ENCODE peak calls at places on chromosomes 11 and 22, in seven cellular contexts. U is mammary epithelial cell; Y is CD4-positive, alpha-beta memory T cell; C is astrocyte; E is neuronal stem cell; L is left ventricle myocardium inferior; I is A549. P is an unnamed sample. For H3K4me1, the result is how much of the 10 kb centered on the place peaks cover.

GRCh38 chr11:47980093-47980906 is at the start of gene PTPRJ:
- DNase-seq in U (peak), Y (peak), C (peak), E (peak), L (peak), I (peak), P (peak)

GRCh38 chr11:74306440-74307175 is 4.8 kb downstream of the P4HA3 start:
- DNase-seq in U (no peak), Y (no peak), C (no peak), E (no peak), L (no peak), I (no peak), P (no peak)

GRCh38 chr11:114193730-114194674 is 102.2 kb upstream of the NNMT start:
- DNase-seq in U (no peak), Y (no peak), C (no peak), E (no peak), L (no peak), I (no peak), P (no peak)

GRCh38 chr11:107562647-107563208 is 2.8 kb downstream of the ALKBH8 start:
- DNase-seq in U (peak), Y (no peak), C (peak), E (no peak), L (no peak), I (peak), P (no peak)

GRCh38 chr11:120129570-120129969 is 8.3 kb downstream of the TRIM29 start:
- DNase-seq in U (no peak), Y (no peak), C (no peak), E (no peak), L (peak), I (no peak), P (no peak)

GRCh38 chr11:77117485-77117884 is 10.6 kb upstream of the MYO7A start:
- DNase-seq in U (no peak), Y (no peak), C (no peak), E (no peak), L (no peak), I (no peak), P (no peak)

GRCh38 chr11:61816736-61817455 is at the start of gene FADS1:
- DNase-seq in U (peak), Y (peak), C (peak), E (peak), L (peak), I (peak), P (peak)

GRCh38 chr11:108221981-108222685 is at the start of gene NPAT:
- DNase-seq in U (no peak), Y (no peak), C (no peak), E (no peak), L (no peak), I (no peak), P (no peak)

GRCh38 chr11:12278766-12279671 is 98.4 kb upstream of the PARVA start:
- DNase-seq in U (no peak), Y (no peak), C (no peak), E (no peak), L (no peak), I (no peak), P (peak)

GRCh38 chr22:19793161-19793560 is 32.6 kb downstream of the TBX1 start:
- DNase-seq in U (no peak), Y (no peak), C (no peak), E (no peak), L (no peak), I (no peak), P (no peak)

GRCh38 chr11:19511413-19512183 is 201.0 kb upstream of the NAV2 start:
- DNase-seq in U (no peak), Y (no peak), C (peak), E (no peak), L (peak), I (no peak), P (no peak)

GRCh38 chr22:34851918-34852662 is 213.9 kb upstream of the ISX start:
- DNase-seq in U (no peak), Y (no peak), C (no peak), E (no peak), L (no peak), I (no peak), P (no peak)

GRCh38 chr11:35326266-35326879 is 93.0 kb downstream of the SLC1A2 start:
- DNase-seq in U (peak), Y (no peak), C (no peak), E (no peak), L (no peak), I (no peak), P (no peak)

GRCh38 chr22:26364066-26365015 is 64.7 kb upstream of the ASPHD2 start:
- DNase-seq in U (peak), Y (peak), C (peak), E (peak), L (peak), I (peak), P (peak)

GRCh38 chr11:38672445-38672844 is 2074.4 kb upstream of the RAG2 start:
- DNase-seq in U (peak), Y (no peak), C (no peak), E (no peak), L (no peak), I (no peak), P (no peak)

GRCh38 chr11:14320020-14320419 is 39.0 kb downstream of the RRAS2 start:
- DNase-seq in U (no peak), Y (peak), C (peak), E (no peak), L (no peak), I (no peak), P (peak)

GRCh38 chr11:124897681-124898680 is at the start of gene ROBO4:
- DNase-seq in U (peak), Y (no peak), C (peak), E (no peak), L (peak), I (no peak), P (no peak)

GRCh38 chr22:17672417-17672991 is 33.9 kb downstream of the BCL2L13 start:
- DNase-seq in U (no peak), Y (no peak), C (peak), E (no peak), L (no peak), I (no peak), P (no peak)

GRCh38 chr22:17919276-17920144 is 104.9 kb downstream of the MICAL3 start:
- DNase-seq in U (no peak), Y (no peak), C (no peak), E (no peak), L (peak), I (no peak), P (no peak)

GRCh38 chr22:31086703-31087330 is 5.7 kb downstream of the SMTN start:
- DNase-seq in U (peak), Y (no peak), C (no peak), E (no peak), L (no peak), I (no peak), P (no peak)

GRCh38 chr22:41966607-41967240 is 2.5 kb upstream of the SEPTIN3 start:
- DNase-seq in U (peak), Y (peak), C (peak), E (no peak), L (no peak), I (peak), P (peak)

GRCh38 chr11:46252373-46252914 is 25.0 kb upstream of the CREB3L1 start:
- DNase-seq in U (no peak), Y (no peak), C (no peak), E (no peak), L (no peak), I (no peak), P (peak)

GRCh38 chr22:45834795-45835194 is 142.2 kb downstream of the WNT7B start:
- DNase-seq in U (no peak), Y (no peak), C (no peak), E (no peak), L (no peak), I (no peak), P (no peak)

GRCh38 chr11:33013706-33014105 is 2.0 kb upstream of the DEPDC7 start:
- DNase-seq in U (no peak), Y (no peak), C (no peak), E (no peak), L (no peak), I (no peak), P (peak)

GRCh38 chr11:130454495-130455262 is 6.2 kb downstream of the ADAMTS15 start:
- DNase-seq in U (no peak), Y (no peak), C (peak), E (no peak), L (no peak), I (no peak), P (no peak)

GRCh38 chr11:19694796-19695345 is 17.8 kb upstream of the NAV2 start:
- DNase-seq in U (no peak), Y (no peak), C (no peak), E (no peak), L (no peak), I (no peak), P (no peak)

GRCh38 chr11:108218455-108218854 is 4.0 kb downstream of the NPAT start:
- DNase-seq in U (peak), Y (no peak), C (no peak), E (no peak), L (no peak), I (no peak), P (no peak)

GRCh38 chr11:32213223-32213622 is 122.3 kb downstream of the RCN1 start:
- DNase-seq in U (peak), Y (no peak), C (peak), E (no peak), L (no peak), I (peak), P (no peak)

GRCh38 chr22:39220897-39221850 is 23.6 kb downstream of the PDGFB start:
- DNase-seq in U (peak), Y (no peak), C (no peak), E (no peak), L (no peak), I (no peak), P (no peak)

GRCh38 chr22:20750461-20751184 is 23.3 kb upstream of the SERPIND1 start:
- DNase-seq in U (peak), Y (peak), C (peak), E (no peak), L (peak), I (peak), P (peak)

GRCh38 chr11:20277014-20277413 is 86.5 kb upstream of the HTATIP2 start:
- DNase-seq in U (no peak), Y (no peak), C (no peak), E (no peak), L (no peak), I (no peak), P (no peak)

GRCh38 chr11:111582163-111582562 is 20.1 kb upstream of the SIK2 start:
- DNase-seq in U (no peak), Y (no peak), C (no peak), E (no peak), L (no peak), I (no peak), P (no peak)

DNA sequence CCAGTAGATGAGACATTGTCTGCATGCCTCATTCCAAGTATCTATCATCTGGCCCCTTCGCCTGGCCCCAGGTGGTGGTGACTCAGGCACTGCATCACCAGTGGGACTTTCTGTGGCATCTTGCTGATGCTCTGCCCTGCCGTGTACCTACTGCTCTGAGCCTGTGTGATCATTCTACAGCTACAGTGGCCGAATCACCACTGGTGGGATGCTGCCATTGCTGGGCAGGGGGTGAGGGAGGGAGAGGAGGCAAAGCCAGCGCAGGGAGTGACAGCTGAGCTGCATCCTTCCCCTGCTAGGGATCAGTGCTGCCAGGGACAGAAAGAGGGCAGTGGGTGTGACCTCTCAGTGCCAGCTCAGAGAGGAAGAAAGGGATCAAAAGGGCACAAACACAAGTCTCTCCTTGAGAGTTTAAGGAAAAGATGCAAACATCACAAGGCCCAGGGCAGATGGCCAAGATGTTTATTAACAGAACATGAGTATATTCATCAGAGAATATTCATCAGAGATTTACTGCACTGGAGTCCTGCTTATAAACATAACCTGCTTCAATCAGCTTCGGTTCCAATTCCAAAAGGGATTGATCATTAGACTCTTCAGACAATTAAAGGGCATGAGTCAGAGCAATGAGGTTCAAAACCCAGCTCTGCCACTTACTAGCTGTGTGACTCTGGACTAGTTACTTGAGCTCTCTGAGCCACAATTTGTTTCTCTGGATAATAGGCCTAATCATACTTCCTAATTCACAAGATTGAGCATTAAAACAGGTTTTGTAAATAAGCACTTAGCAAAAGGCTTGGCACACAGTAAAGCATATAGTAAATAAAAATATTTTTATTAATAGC is 109.8 kb downstream of the NAT10 start:
- DNase-seq in U (peak), Y (no peak), C (peak), E (no peak), L (no peak), I (peak), P (peak)
- H3K4me1 ChIP-seq in U (under half), Y (under half), C (under half), E (under half), L (under half), I (half or more), P (under half)

DNA sequence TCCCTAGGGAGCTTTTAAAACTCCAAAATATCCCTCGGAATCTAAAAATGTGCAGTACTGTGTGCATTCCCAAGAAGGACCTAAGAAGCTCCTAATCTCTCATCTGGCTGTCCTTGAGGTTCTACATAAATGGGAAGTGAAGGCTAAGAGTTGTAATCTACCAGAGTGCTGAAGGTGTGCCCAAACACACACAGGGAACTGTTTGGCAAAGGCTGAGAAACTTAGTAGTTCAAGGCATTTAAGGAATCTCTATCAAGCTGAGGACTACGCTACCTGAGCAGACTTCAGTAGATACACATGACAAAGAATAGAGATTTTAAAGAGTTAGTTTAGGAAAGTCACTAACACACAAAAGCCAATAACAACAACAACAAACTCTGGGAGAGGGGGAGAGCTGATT is 71.1 kb downstream of the TTC28 start:
- DNase-seq in U (no peak), Y (no peak), C (no peak), E (no peak), L (no peak), I (no peak), P (no peak)
- H3K27ac ChIP-seq in U (no peak), Y (no peak), C (no peak), E (no peak), L (no peak), I (no peak), P (no peak)

DNA sequence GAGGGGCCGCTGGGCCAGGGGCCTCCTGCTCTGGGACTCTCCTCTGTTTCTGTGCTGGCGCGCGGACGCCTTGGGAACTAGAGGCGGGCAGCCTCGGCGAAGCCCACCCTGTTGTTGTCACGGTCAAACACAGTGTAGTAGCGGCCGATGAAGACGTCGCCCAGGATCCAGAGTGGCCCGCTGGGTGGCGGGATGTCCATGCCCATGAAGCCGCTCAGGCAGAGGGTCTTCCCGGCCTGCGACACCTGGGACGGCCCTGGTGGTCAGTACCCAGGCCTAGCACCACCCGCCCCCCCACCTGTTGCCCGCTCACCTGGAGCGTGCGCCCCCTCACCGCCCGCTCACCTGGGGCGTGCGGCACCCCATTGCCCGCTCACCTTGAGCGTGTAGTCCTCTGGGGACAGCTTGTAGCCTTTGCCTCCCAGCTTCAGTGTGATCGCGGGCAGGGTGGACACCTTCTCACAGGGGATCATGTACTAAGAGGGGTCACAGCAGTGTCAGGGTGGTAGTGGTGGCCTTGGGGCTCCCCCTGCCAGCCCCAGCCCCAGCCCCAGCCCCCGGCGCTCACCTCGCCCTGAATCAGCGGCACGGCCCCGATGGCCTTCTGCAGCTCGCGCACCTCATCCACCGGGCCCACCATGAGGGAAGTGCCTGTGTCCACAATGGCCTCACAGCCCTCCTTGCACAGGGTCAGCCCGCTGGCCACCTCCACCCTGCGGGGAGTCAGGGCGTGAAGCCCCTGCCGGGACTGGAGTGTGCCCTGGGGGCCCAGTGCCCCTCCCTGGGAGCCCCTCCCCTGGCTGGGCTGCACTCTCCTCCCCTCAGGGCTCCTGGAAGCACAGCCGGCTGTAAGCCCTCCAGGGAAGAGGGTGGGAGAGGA is 3.3 kb upstream of the IFITM10 start:
- DNase-seq in U (no peak), Y (no peak), C (no peak), E (no peak), L (no peak), I (no peak), P (no peak)
- H3K4me1 ChIP-seq in U (under half), Y (under half), C (under half), E (under half), L (half or more), I (under half), P (under half)

DNA sequence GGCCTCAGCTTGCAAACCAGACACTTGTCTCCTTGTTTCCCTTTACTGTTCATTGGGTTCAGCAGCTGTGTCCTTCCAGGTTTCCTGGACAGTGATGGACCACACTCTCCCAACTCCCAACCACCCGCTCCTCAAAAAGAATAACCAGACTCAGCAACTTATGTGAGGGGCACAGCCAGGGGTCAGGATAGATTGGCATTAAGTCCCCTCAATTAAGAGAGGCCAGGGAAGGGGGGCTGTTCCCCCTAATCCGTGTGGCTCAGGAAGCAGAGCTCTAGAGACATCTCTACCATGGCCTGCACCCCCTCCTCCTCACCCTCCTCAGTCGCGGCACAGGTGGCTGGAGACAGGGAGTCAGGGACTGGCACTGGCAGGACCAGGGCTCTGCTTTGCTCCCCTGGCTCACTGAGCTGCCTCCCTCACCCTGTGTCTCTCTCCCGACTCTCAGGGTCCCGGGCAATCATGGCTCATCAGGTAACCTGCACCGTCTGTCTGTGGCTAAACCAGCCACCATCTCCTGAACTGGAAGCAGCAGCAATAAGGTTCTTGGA is 111.7 kb downstream of the ZNF280B start:
- DNase-seq in U (no peak), Y (no peak), C (no peak), E (no peak), L (no peak), I (no peak), P (no peak)
- H3K27ac ChIP-seq in U (no peak), Y (no peak), C (no peak), E (no peak), L (peak), I (peak), P (no peak)

DNA sequence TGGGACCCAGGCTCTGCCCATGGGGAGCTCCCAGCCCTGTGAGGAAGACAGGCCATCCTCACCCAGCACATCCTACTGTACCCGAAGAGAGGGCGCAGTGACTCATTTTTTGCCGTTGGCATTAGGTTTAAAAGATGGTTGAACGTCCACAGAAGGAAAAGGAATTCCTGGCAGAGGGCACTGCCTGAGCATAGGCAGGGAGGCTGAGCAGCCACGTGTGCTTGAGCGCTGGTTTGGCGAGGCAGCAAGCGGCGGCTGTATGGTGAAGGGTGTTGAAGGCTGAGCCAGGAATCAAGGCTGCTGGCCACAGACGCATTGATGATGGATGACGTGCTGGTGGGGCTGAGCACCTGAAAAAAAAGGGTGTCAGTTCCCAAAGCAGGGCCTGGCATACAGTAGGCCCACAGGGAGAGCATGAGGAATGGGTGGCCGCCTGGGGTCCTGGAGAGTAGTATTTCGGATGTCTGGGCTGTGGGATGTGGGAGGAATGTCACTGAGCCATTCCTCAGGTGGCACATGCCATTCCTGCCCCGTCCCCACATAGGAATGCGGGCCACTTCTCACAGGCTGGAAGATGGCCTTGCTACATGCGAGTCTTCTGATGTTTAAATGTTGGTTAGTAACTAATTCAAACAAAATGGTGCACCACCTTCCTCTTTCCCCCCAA is 112.5 kb downstream of the KIAA1671 start:
- DNase-seq in U (peak), Y (no peak), C (no peak), E (no peak), L (no peak), I (no peak), P (no peak)
- H3K4me1 ChIP-seq in U (under half), Y (half or more), C (under half), E (under half), L (under half), I (under half), P (under half)

GRCh38 chr11:2799881-2800654 is 85.5 kb downstream of the CDKN1C start:
- DNase-seq in U (no peak), Y (no peak), C (no peak), E (no peak), L (peak), I (no peak), P (no peak)

GRCh38 chr11:2800655-2801531 is 84.7 kb downstream of the CDKN1C start:
- DNase-seq in U (no peak), Y (no peak), C (no peak), E (no peak), L (peak), I (no peak), P (no peak)

GRCh38 chr11:2803186-2804057 is 82.2 kb downstream of the CDKN1C start:
- DNase-seq in U (peak), Y (no peak), C (no peak), E (no peak), L (peak), I (no peak), P (no peak)

GRCh38 chr11:2802389-2803185 is 83.0 kb downstream of the CDKN1C start:
- DNase-seq in U (no peak), Y (no peak), C (no peak), E (no peak), L (peak), I (no peak), P (no peak)

GRCh38 chr11:2801711-2802388 is 83.7 kb downstream of the CDKN1C start:
- DNase-seq in U (no peak), Y (no peak), C (no peak), E (no peak), L (peak), I (no peak), P (no peak)
- H3K27ac ChIP-seq in U (no peak), Y (no peak), C (no peak), E (no peak), L (no peak), I (no peak), P (no peak)

P was measured in small intestine.